ENCODE peak calls at places on chromosome 16, in five cellular contexts. One of them, this sample, is unnamed.

GRCh38 chr16:74455213-74455612 is 33.9 kb upstream of the CLEC18B start:
- DNase-seq in fibroblast of the conjunctiva: no peak
- DNase-seq in ELR: peak
- DNase-seq in anterior cingulate cortex: no peak
- DNase-seq in nephron progenitor cell: no peak
- DNase-seq in this sample: no peak

GRCh38 chr16:82639666-82640336 is 13.0 kb downstream of the CDH13 start:
- DNase-seq in fibroblast of the conjunctiva: no peak
- DNase-seq in ELR: peak
- DNase-seq in anterior cingulate cortex: peak
- DNase-seq in nephron progenitor cell: peak
- DNase-seq in this sample: peak

GRCh38 chr16:23302045-23302956 is at the start of gene SCNN1B:
- DNase-seq in fibroblast of the conjunctiva: no peak
- DNase-seq in ELR: no peak
- DNase-seq in anterior cingulate cortex: no peak
- DNase-seq in nephron progenitor cell: peak
- DNase-seq in this sample: no peak

GRCh38 chr16:67658849-67659674 is 998 bp downstream of the ACD start:
- DNase-seq in fibroblast of the conjunctiva: no peak
- DNase-seq in ELR: no peak
- DNase-seq in anterior cingulate cortex: no peak
- DNase-seq in nephron progenitor cell: no peak
- DNase-seq in this sample: peak

GRCh38 chr16:87854053-87854906 is 15.0 kb downstream of the SLC7A5 start:
- DNase-seq in fibroblast of the conjunctiva: no peak
- DNase-seq in ELR: peak
- DNase-seq in anterior cingulate cortex: no peak
- DNase-seq in nephron progenitor cell: no peak
- DNase-seq in this sample: peak

GRCh38 chr16:71344315-71344905 is 14.1 kb upstream of the CALB2 start:
- DNase-seq in fibroblast of the conjunctiva: no peak
- DNase-seq in ELR: no peak
- DNase-seq in anterior cingulate cortex: no peak
- DNase-seq in nephron progenitor cell: no peak
- DNase-seq in this sample: no peak

GRCh38 chr16:30533146-30533522 is 1.5 kb downstream of the ZNF747 start:
- DNase-seq in fibroblast of the conjunctiva: no peak
- DNase-seq in ELR: no peak
- DNase-seq in anterior cingulate cortex: no peak
- DNase-seq in nephron progenitor cell: no peak
- DNase-seq in this sample: no peak

GRCh38 chr16:75632857-75633256 is 9.8 kb upstream of the ADAT1 start:
- DNase-seq in fibroblast of the conjunctiva: no peak
- DNase-seq in ELR: no peak
- DNase-seq in anterior cingulate cortex: no peak
- DNase-seq in nephron progenitor cell: no peak
- DNase-seq in this sample: no peak

GRCh38 chr16:899678-900060 is 71.1 kb downstream of the LMF1 start:
- DNase-seq in fibroblast of the conjunctiva: no peak
- DNase-seq in ELR: no peak
- DNase-seq in anterior cingulate cortex: no peak
- DNase-seq in nephron progenitor cell: no peak
- DNase-seq in this sample: no peak

GRCh38 chr16:23948949-23949392 is 113.2 kb downstream of the PRKCB start:
- DNase-seq in fibroblast of the conjunctiva: no peak
- DNase-seq in ELR: no peak
- DNase-seq in anterior cingulate cortex: no peak
- DNase-seq in nephron progenitor cell: no peak
- DNase-seq in this sample: peak

GRCh38 chr16:9049241-9049640 is 42.2 kb upstream of the HAPSTR1 start:
- DNase-seq in fibroblast of the conjunctiva: peak
- DNase-seq in ELR: peak
- DNase-seq in anterior cingulate cortex: no peak
- DNase-seq in nephron progenitor cell: no peak
- DNase-seq in this sample: no peak

GRCh38 chr16:67661101-67661661 is 421 bp downstream of the PARD6A start:
- DNase-seq in fibroblast of the conjunctiva: no peak
- DNase-seq in ELR: peak
- DNase-seq in anterior cingulate cortex: no peak
- DNase-seq in nephron progenitor cell: peak
- DNase-seq in this sample: no peak

GRCh38 chr16:49587511-49587910 is 213.9 kb downstream of the C16orf78 start:
- DNase-seq in fibroblast of the conjunctiva: no peak
- DNase-seq in ELR: no peak
- DNase-seq in anterior cingulate cortex: no peak
- DNase-seq in nephron progenitor cell: no peak
- DNase-seq in this sample: no peak

GRCh38 chr16:31458073-31458834 is 1.0 kb upstream of the ARMC5 start:
- DNase-seq in fibroblast of the conjunctiva: no peak
- DNase-seq in ELR: peak
- DNase-seq in anterior cingulate cortex: no peak
- DNase-seq in nephron progenitor cell: peak
- DNase-seq in this sample: peak

GRCh38 chr16:72311426-72311825 is 139.5 kb upstream of the PMFBP1 start:
- DNase-seq in fibroblast of the conjunctiva: no peak
- DNase-seq in ELR: no peak
- DNase-seq in anterior cingulate cortex: no peak
- DNase-seq in nephron progenitor cell: no peak
- DNase-seq in this sample: no peak

GRCh38 chr16:29025735-29026134 is 40.9 kb downstream of the LAT start:
- DNase-seq in fibroblast of the conjunctiva: no peak
- DNase-seq in ELR: no peak
- DNase-seq in anterior cingulate cortex: no peak
- DNase-seq in nephron progenitor cell: no peak
- DNase-seq in this sample: no peak

GRCh38 chr16:726438-727290 is at the start of the genes CCDC78 and HAGHL:
- DNase-seq in fibroblast of the conjunctiva: no peak
- DNase-seq in ELR: peak
- DNase-seq in anterior cingulate cortex: peak
- DNase-seq in nephron progenitor cell: peak
- DNase-seq in this sample: peak

GRCh38 chr16:85557083-85557975 is 55.8 kb upstream of the GSE1 start:
- DNase-seq in fibroblast of the conjunctiva: no peak
- DNase-seq in ELR: peak
- DNase-seq in anterior cingulate cortex: no peak
- DNase-seq in nephron progenitor cell: no peak
- DNase-seq in this sample: peak

GRCh38 chr16:3952342-3953131 is 72.0 kb upstream of the CREBBP start:
- DNase-seq in fibroblast of the conjunctiva: peak
- DNase-seq in ELR: no peak
- DNase-seq in anterior cingulate cortex: no peak
- DNase-seq in nephron progenitor cell: no peak
- DNase-seq in this sample: no peak

GRCh38 chr16:80323808-80324195 is 217.0 kb upstream of the DYNLRB2 start:
- DNase-seq in fibroblast of the conjunctiva: no peak
- DNase-seq in ELR: no peak
- DNase-seq in anterior cingulate cortex: no peak
- DNase-seq in nephron progenitor cell: no peak
- DNase-seq in this sample: no peak

GRCh38 chr16:71912483-71912882 is 17.2 kb downstream of the IST1 start:
- DNase-seq in fibroblast of the conjunctiva: no peak
- DNase-seq in ELR: no peak
- DNase-seq in anterior cingulate cortex: no peak
- DNase-seq in nephron progenitor cell: no peak
- DNase-seq in this sample: no peak

GRCh38 chr16:48911700-48912099 is 301.7 kb upstream of the N4BP1 start:
- DNase-seq in fibroblast of the conjunctiva: no peak
- DNase-seq in ELR: peak
- DNase-seq in anterior cingulate cortex: no peak
- DNase-seq in nephron progenitor cell: no peak
- DNase-seq in this sample: no peak

GRCh38 chr16:30977502-30977901 is 7.5 kb upstream of the HSD3B7 start:
- DNase-seq in fibroblast of the conjunctiva: no peak
- DNase-seq in ELR: peak
- DNase-seq in anterior cingulate cortex: no peak
- DNase-seq in nephron progenitor cell: no peak
- DNase-seq in this sample: no peak

GRCh38 chr16:7313170-7313569 is 19.5 kb upstream of the RBFOX1 start:
- DNase-seq in fibroblast of the conjunctiva: no peak
- DNase-seq in ELR: no peak
- DNase-seq in anterior cingulate cortex: no peak
- DNase-seq in nephron progenitor cell: peak
- DNase-seq in this sample: no peak

GRCh38 chr16:23061669-23062068 is 87.6 kb downstream of the USP31 start:
- DNase-seq in fibroblast of the conjunctiva: no peak
- DNase-seq in ELR: peak
- DNase-seq in anterior cingulate cortex: no peak
- DNase-seq in nephron progenitor cell: no peak
- DNase-seq in this sample: no peak

GRCh38 chr16:59950431-59950830 is 1216.3 kb upstream of the GOT2 start:
- DNase-seq in fibroblast of the conjunctiva: no peak
- DNase-seq in ELR: peak
- DNase-seq in anterior cingulate cortex: no peak
- DNase-seq in nephron progenitor cell: no peak
- DNase-seq in this sample: no peak

GRCh38 chr16:24069036-24069590 is 187.0 kb upstream of the CACNG3 start:
- DNase-seq in fibroblast of the conjunctiva: no peak
- DNase-seq in ELR: no peak
- DNase-seq in anterior cingulate cortex: no peak
- DNase-seq in nephron progenitor cell: no peak
- DNase-seq in this sample: peak

GRCh38 chr16:69851491-69852240 is 89.5 kb downstream of the WWP2 start:
- DNase-seq in fibroblast of the conjunctiva: no peak
- DNase-seq in ELR: no peak
- DNase-seq in anterior cingulate cortex: no peak
- DNase-seq in nephron progenitor cell: no peak
- DNase-seq in this sample: no peak

GRCh38 chr16:2591476-2592240 is 53.8 kb downstream of the PDPK1 start:
- DNase-seq in fibroblast of the conjunctiva: no peak
- DNase-seq in ELR: no peak
- DNase-seq in anterior cingulate cortex: no peak
- DNase-seq in nephron progenitor cell: no peak
- DNase-seq in this sample: no peak

GRCh38 chr16:16099320-16099719 is 124.0 kb downstream of the ABCC6 start:
- DNase-seq in fibroblast of the conjunctiva: no peak
- DNase-seq in ELR: no peak
- DNase-seq in anterior cingulate cortex: no peak
- DNase-seq in nephron progenitor cell: no peak
- DNase-seq in this sample: no peak

GRCh38 chr16:10866196-10866976 is 10.6 kb upstream of the CIITA start:
- DNase-seq in fibroblast of the conjunctiva: no peak
- DNase-seq in ELR: no peak
- DNase-seq in anterior cingulate cortex: no peak
- DNase-seq in nephron progenitor cell: no peak
- DNase-seq in this sample: no peak

GRCh38 chr16:7742626-7743025 is 410.0 kb downstream of the RBFOX1 start:
- DNase-seq in fibroblast of the conjunctiva: no peak
- DNase-seq in ELR: no peak
- DNase-seq in anterior cingulate cortex: no peak
- DNase-seq in nephron progenitor cell: no peak
- DNase-seq in this sample: no peak

GRCh38 chr16:73921295-73921694 is 375.3 kb upstream of the PSMD7 start:
- DNase-seq in fibroblast of the conjunctiva: no peak
- DNase-seq in ELR: peak
- DNase-seq in anterior cingulate cortex: no peak
- DNase-seq in nephron progenitor cell: no peak
- DNase-seq in this sample: no peak

GRCh38 chr16:84293406-84293805 is 1.3 kb upstream of the WFDC1 start:
- DNase-seq in fibroblast of the conjunctiva: no peak
- DNase-seq in ELR: no peak
- DNase-seq in anterior cingulate cortex: no peak
- DNase-seq in nephron progenitor cell: no peak
- DNase-seq in this sample: no peak

GRCh38 chr16:10954903-10955302 is 10.5 kb downstream of the CLEC16A start:
- DNase-seq in fibroblast of the conjunctiva: no peak
- DNase-seq in ELR: no peak
- DNase-seq in anterior cingulate cortex: no peak
- DNase-seq in nephron progenitor cell: no peak
- DNase-seq in this sample: no peak

GRCh38 chr16:14263769-14264168 is 192.7 kb downstream of the MRTFB start:
- DNase-seq in fibroblast of the conjunctiva: no peak
- DNase-seq in ELR: no peak
- DNase-seq in anterior cingulate cortex: no peak
- DNase-seq in nephron progenitor cell: no peak
- DNase-seq in this sample: no peak

GRCh38 chr16:85459529-85460251 is 153.4 kb upstream of the GSE1 start:
- DNase-seq in fibroblast of the conjunctiva: no peak
- DNase-seq in ELR: no peak
- DNase-seq in anterior cingulate cortex: no peak
- DNase-seq in nephron progenitor cell: no peak
- DNase-seq in this sample: no peak

GRCh38 chr16:4500283-4500682 is 24.1 kb downstream of the HMOX2 start:
- DNase-seq in fibroblast of the conjunctiva: no peak
- DNase-seq in ELR: peak
- DNase-seq in anterior cingulate cortex: no peak
- DNase-seq in nephron progenitor cell: no peak
- DNase-seq in this sample: no peak

This sample was measured in activated CD8-positive, alpha-beta memory T cell treated with anti-CD3 and anti-CD28 coated beads, Interleukin-2, amount 10 ng/mL, durations not matched to agents 7 days and 5 days.